ENCODE peak calls at places on chromosomes 6 and 20, in six cellular contexts. L is HTR-8/SVneo, I is psoas muscle, T is EL, V is A172, J is heart right ventricle. Q is an unnamed sample.

GRCh38 chr20:1334761-1335160 is 5.8 kb upstream of the SDCBP2 start:
- DNase-seq in L (no peak), I (no peak), T (no peak), V (no peak), J (no peak), Q (no peak)

GRCh38 chr20:33014336-33015113 is 7.0 kb downstream of the BPIFB2 start:
- DNase-seq in L (no peak), I (no peak), T (no peak), V (no peak), J (no peak), Q (no peak)

GRCh38 chr20:25233016-25233772 is 14.7 kb upstream of the PYGB start:
- DNase-seq in L (peak), I (peak), T (peak), V (peak), J (peak), Q (no peak)

GRCh38 chr20:45406260-45407066 is 1.6 kb upstream of the DBNDD2 start:
- DNase-seq in L (peak), I (peak), T (peak), V (peak), J (peak), Q (peak)

GRCh38 chr20:5504061-5504739 is 187.4 kb upstream of the PROKR2 start:
- DNase-seq in L (no peak), I (peak), T (peak), V (no peak), J (peak), Q (peak)

GRCh38 chr6:16165641-16166040 is 36.8 kb downstream of the MYLIP start:
- DNase-seq in L (no peak), I (no peak), T (no peak), V (no peak), J (no peak), Q (no peak)

GRCh38 chr6:130697661-130698535 is 129.3 kb upstream of the SMLR1 start:
- DNase-seq in L (peak), I (no peak), T (peak), V (peak), J (peak), Q (peak)

GRCh38 chr6:125839471-125839870 is 48.7 kb downstream of the NCOA7 start:
- DNase-seq in L (no peak), I (no peak), T (no peak), V (peak), J (no peak), Q (no peak)

GRCh38 chr6:71375676-71376075 is 87.1 kb downstream of the OGFRL1 start:
- DNase-seq in L (no peak), I (no peak), T (no peak), V (no peak), J (no peak), Q (no peak)

GRCh38 chr6:39294133-39294532 is 20.1 kb downstream of the KCNK17 start:
- DNase-seq in L (no peak), I (no peak), T (peak), V (no peak), J (no peak), Q (no peak)

GRCh38 chr6:14647311-14647710 is 529.7 kb downstream of the CD83 start:
- DNase-seq in L (no peak), I (no peak), T (no peak), V (no peak), J (no peak), Q (no peak)

GRCh38 chr20:45095753-45096371 is 5.1 kb downstream of the KCNS1 start:
- DNase-seq in L (peak), I (no peak), T (peak), V (peak), J (peak), Q (peak)

GRCh38 chr6:9422138-9422537 is 986.8 kb upstream of the SLC35B3 start:
- DNase-seq in L (no peak), I (no peak), T (no peak), V (no peak), J (no peak), Q (no peak)

GRCh38 chr6:27809939-27810767 is 102.0 kb downstream of the OR2B2 start:
- DNase-seq in L (peak), I (peak), T (peak), V (peak), J (peak), Q (peak)

GRCh38 chr20:58703765-58704331 is 11.2 kb downstream of the NPEPL1 start:
- DNase-seq in L (no peak), I (no peak), T (no peak), V (no peak), J (no peak), Q (no peak)

GRCh38 chr20:58666702-58667101 is 15.6 kb downstream of the STX16 start:
- DNase-seq in L (no peak), I (no peak), T (no peak), V (no peak), J (no peak), Q (no peak)

GRCh38 chr6:54921891-54922290 is 75.3 kb downstream of the FAM83B start:
- DNase-seq in L (no peak), I (no peak), T (no peak), V (no peak), J (no peak), Q (no peak)

GRCh38 chr6:93182933-93183479 is 236.4 kb downstream of the EPHA7 start:
- DNase-seq in L (no peak), I (no peak), T (no peak), V (no peak), J (no peak), Q (no peak)

GRCh38 chr6:44651604-44652003 is 264.1 kb downstream of the CDC5L start:
- DNase-seq in L (no peak), I (no peak), T (peak), V (no peak), J (no peak), Q (no peak)

GRCh38 chr20:51327251-51327841 is 215.2 kb downstream of the NFATC2 start:
- DNase-seq in L (peak), I (no peak), T (peak), V (no peak), J (no peak), Q (no peak)

GRCh38 chr6:35342258-35343091 is at the start of gene PPARD:
- DNase-seq in L (peak), I (peak), T (peak), V (peak), J (peak), Q (peak)

GRCh38 chr6:41100871-41101287 is 28.1 kb downstream of the NFYA start:
- DNase-seq in L (no peak), I (peak), T (no peak), V (no peak), J (no peak), Q (no peak)

GRCh38 chr6:45661667-45662066 is 283.9 kb upstream of the SUPT3H start:
- DNase-seq in L (no peak), I (no peak), T (peak), V (no peak), J (no peak), Q (no peak)

GRCh38 chr6:6689413-6690143 is 101.1 kb downstream of the LY86 start:
- DNase-seq in L (no peak), I (no peak), T (peak), V (peak), J (no peak), Q (no peak)

GRCh38 chr20:34388678-34389077 is 25.6 kb downstream of the ITCH start:
- DNase-seq in L (no peak), I (no peak), T (no peak), V (no peak), J (no peak), Q (no peak)

GRCh38 chr6:50124572-50124971 is 74.8 kb upstream of the DEFB112 start:
- DNase-seq in L (no peak), I (no peak), T (no peak), V (no peak), J (no peak), Q (no peak)

GRCh38 chr6:145271086-145271485 is 464.2 kb downstream of the EPM2A start:
- DNase-seq in L (no peak), I (no peak), T (no peak), V (no peak), J (no peak), Q (no peak)

GRCh38 chr20:3116341-3116740 is 31.8 kb upstream of the AVP start:
- DNase-seq in L (no peak), I (no peak), T (no peak), V (no peak), J (no peak), Q (no peak)

GRCh38 chr20:51487525-51488279 is 54.8 kb downstream of the NFATC2 start:
- DNase-seq in L (peak), I (no peak), T (peak), V (peak), J (no peak), Q (no peak)

GRCh38 chr6:143615785-143616184 is 62.0 kb upstream of the PHACTR2 start:
- DNase-seq in L (no peak), I (no peak), T (no peak), V (no peak), J (no peak), Q (no peak)

GRCh38 chr20:33423141-33423834 is 20.3 kb downstream of the SNTA1 start:
- DNase-seq in L (no peak), I (peak), T (peak), V (peak), J (peak), Q (no peak)

GRCh38 chr6:45921703-45922270 is 93.9 kb downstream of the CLIC5 start:
- DNase-seq in L (no peak), I (no peak), T (no peak), V (no peak), J (peak), Q (no peak)

GRCh38 chr20:33689973-33690372 is 3.8 kb upstream of the E2F1 start:
- DNase-seq in L (peak), I (no peak), T (peak), V (peak), J (no peak), Q (peak)

GRCh38 chr20:22303523-22303922 is 280.8 kb downstream of the FOXA2 start:
- DNase-seq in L (no peak), I (no peak), T (no peak), V (peak), J (no peak), Q (no peak)

GRCh38 chr6:73234732-73235131 is 9.4 kb upstream of the KHDC1L start:
- DNase-seq in L (peak), I (no peak), T (peak), V (no peak), J (no peak), Q (no peak)

Q was measured in activated CD4-positive, alpha-beta memory T cell treated with anti-CD3 and anti-CD28 coated beads for 36 hours.